ENCODE peak calls at places on chromosomes 6 and 20, in five cellular contexts. S is RWPE1, L is type B pancreatic cell, N is fibroblast of the aortic adventitia, M is tibial artery. D is an unnamed sample.

GRCh38 chr6:142265476-142265875 is 36.3 kb upstream of the ADGRG6 start:
- DNase-seq in S (no peak), L (no peak), N (no peak), M (no peak), D (no peak)

GRCh38 chr20:32674362-32674789 is 635 bp upstream of the C20orf203 start:
- DNase-seq in S (peak), L (no peak), N (peak), M (no peak), D (peak)

GRCh38 chr6:41638002-41638800 is at the start of gene MDFI:
- DNase-seq in S (no peak), L (no peak), N (no peak), M (no peak), D (no peak)

GRCh38 chr6:147207851-147208754 is 3.9 kb downstream of the STXBP5 start:
- DNase-seq in S (no peak), L (no peak), N (peak), M (no peak), D (no peak)

GRCh38 chr6:113103618-113104390 is 753.3 kb upstream of the MARCKS start:
- DNase-seq in S (no peak), L (no peak), N (peak), M (no peak), D (no peak)

GRCh38 chr20:32685541-32686529 is 12.1 kb upstream of the C20orf203 start:
- DNase-seq in S (peak), L (no peak), N (peak), M (no peak), D (no peak)

GRCh38 chr6:35327349-35328027 is 14.9 kb upstream of the PPARD start:
- DNase-seq in S (peak), L (peak), N (peak), M (peak), D (peak)

GRCh38 chr6:101429291-101429690 is 35.8 kb downstream of the GRIK2 start:
- DNase-seq in S (no peak), L (no peak), N (peak), M (no peak), D (no peak)

GRCh38 chr6:45105170-45105820 is 222.8 kb upstream of the RUNX2 start:
- DNase-seq in S (no peak), L (no peak), N (no peak), M (no peak), D (no peak)

GRCh38 chr20:17530716-17531536 is at the start of gene BFSP1:
- DNase-seq in S (peak), L (peak), N (peak), M (no peak), D (peak)

GRCh38 chr6:136174510-136174909 is 75.6 kb downstream of the MTFR2 start:
- DNase-seq in S (no peak), L (no peak), N (peak), M (no peak), D (no peak)

GRCh38 chr6:157517601-157518359 is 136.8 kb downstream of the ZDHHC14 start:
- DNase-seq in S (no peak), L (no peak), N (no peak), M (no peak), D (no peak)

GRCh38 chr20:45987108-45987780 is 15.2 kb upstream of the ZNF335 start:
- DNase-seq in S (peak), L (peak), N (peak), M (peak), D (peak)

GRCh38 chr6:6494677-6495076 is 93.8 kb upstream of the LY86 start:
- DNase-seq in S (peak), L (no peak), N (no peak), M (peak), D (peak)

GRCh38 chr6:4962905-4963304 is 40.9 kb downstream of the RPP40 start:
- DNase-seq in S (no peak), L (no peak), N (no peak), M (no peak), D (no peak)

GRCh38 chr20:58788896-58789295 is 61.8 kb downstream of the GNAS-AS1 start:
- DNase-seq in S (no peak), L (no peak), N (no peak), M (no peak), D (no peak)

GRCh38 chr6:14612016-14612415 is 494.4 kb downstream of the CD83 start:
- DNase-seq in S (peak), L (no peak), N (peak), M (no peak), D (peak)

GRCh38 chr20:16007164-16007563 is 566.1 kb downstream of the KIF16B start:
- DNase-seq in S (no peak), L (no peak), N (no peak), M (no peak), D (no peak)

GRCh38 chr20:50357783-50358161 is 152.4 kb upstream of the PTPN1 start:
- DNase-seq in S (no peak), L (no peak), N (no peak), M (no peak), D (no peak)

GRCh38 chr6:43833223-43833995 is 63.4 kb downstream of the VEGFA start:
- DNase-seq in S (no peak), L (no peak), N (no peak), M (no peak), D (no peak)

GRCh38 chr6:170085475-170086401 is 205.1 kb downstream of the DLL1 start:
- DNase-seq in S (no peak), L (no peak), N (no peak), M (peak), D (no peak)

GRCh38 chr20:33584976-33585375 is 77.2 kb upstream of the C20orf144 start:
- DNase-seq in S (peak), L (no peak), N (peak), M (no peak), D (peak)

GRCh38 chr6:66291905-66292304 is 584.9 kb upstream of the EYS start:
- DNase-seq in S (no peak), L (no peak), N (no peak), M (no peak), D (no peak)

GRCh38 chr6:83183082-83183828 is 9.8 kb downstream of the PGM3 start:
- DNase-seq in S (peak), L (no peak), N (peak), M (no peak), D (peak)

GRCh38 chr6:147972436-147972835 is 370.2 kb upstream of the SASH1 start:
- DNase-seq in S (no peak), L (no peak), N (no peak), M (no peak), D (no peak)

D was measured in H54.